ENCODE peak calls at places on chromosomes 16 and 17, in six cellular contexts. One of them, this sample, is unnamed.

GRCh38 chr17:81615401-81615930 is 21.4 kb downstream of the NPLOC4 start:
- DNase-seq in NCI-H1105 treated with DMSO at 0.1 percent for 48 hours: no peak
- DNase-seq in EL: no peak
- DNase-seq in testis: no peak
- DNase-seq in stimulated activated CD8-positive, alpha-beta memory T cell treated with anti-CD3 and anti-CD28 coated beads, Interleukin-4, amount 100 ng/mL, for 1 hour: no peak
- DNase-seq in ACHN: no peak
- DNase-seq in this sample: no peak

GRCh38 chr16:88634994-88635670 is 3.2 kb upstream of the IL17C start:
- DNase-seq in NCI-H1105 treated with DMSO at 0.1 percent for 48 hours: no peak
- DNase-seq in EL: peak
- DNase-seq in testis: no peak
- DNase-seq in stimulated activated CD8-positive, alpha-beta memory T cell treated with anti-CD3 and anti-CD28 coated beads, Interleukin-4, amount 100 ng/mL, for 1 hour: no peak
- DNase-seq in ACHN: peak
- DNase-seq in this sample: no peak

GRCh38 chr17:2416010-2416734 is 15.3 kb upstream of the MNT start:
- DNase-seq in NCI-H1105 treated with DMSO at 0.1 percent for 48 hours: peak
- DNase-seq in EL: peak
- DNase-seq in testis: peak
- DNase-seq in stimulated activated CD8-positive, alpha-beta memory T cell treated with anti-CD3 and anti-CD28 coated beads, Interleukin-4, amount 100 ng/mL, for 1 hour: peak
- DNase-seq in ACHN: peak
- DNase-seq in this sample: peak

GRCh38 chr17:17468217-17469010 is 8.4 kb upstream of the MED9 start:
- DNase-seq in NCI-H1105 treated with DMSO at 0.1 percent for 48 hours: no peak
- DNase-seq in EL: no peak
- DNase-seq in testis: no peak
- DNase-seq in stimulated activated CD8-positive, alpha-beta memory T cell treated with anti-CD3 and anti-CD28 coated beads, Interleukin-4, amount 100 ng/mL, for 1 hour: no peak
- DNase-seq in ACHN: no peak
- DNase-seq in this sample: no peak

GRCh38 chr16:69494993-69495392 is 70.6 kb downstream of the CYB5B start:
- DNase-seq in NCI-H1105 treated with DMSO at 0.1 percent for 48 hours: no peak
- DNase-seq in EL: peak
- DNase-seq in testis: peak
- DNase-seq in stimulated activated CD8-positive, alpha-beta memory T cell treated with anti-CD3 and anti-CD28 coated beads, Interleukin-4, amount 100 ng/mL, for 1 hour: no peak
- DNase-seq in ACHN: peak
- DNase-seq in this sample: peak

GRCh38 chr16:22239131-22239805 is 33.2 kb downstream of the EEF2K start:
- DNase-seq in NCI-H1105 treated with DMSO at 0.1 percent for 48 hours: peak
- DNase-seq in EL: no peak
- DNase-seq in testis: no peak
- DNase-seq in stimulated activated CD8-positive, alpha-beta memory T cell treated with anti-CD3 and anti-CD28 coated beads, Interleukin-4, amount 100 ng/mL, for 1 hour: no peak
- DNase-seq in ACHN: no peak
- DNase-seq in this sample: no peak

GRCh38 chr16:48536600-48537200 is 73.3 kb downstream of the N4BP1 start:
- DNase-seq in NCI-H1105 treated with DMSO at 0.1 percent for 48 hours: no peak
- DNase-seq in EL: no peak
- DNase-seq in testis: no peak
- DNase-seq in stimulated activated CD8-positive, alpha-beta memory T cell treated with anti-CD3 and anti-CD28 coated beads, Interleukin-4, amount 100 ng/mL, for 1 hour: no peak
- DNase-seq in ACHN: no peak
- DNase-seq in this sample: no peak

GRCh38 chr17:29583324-29584248 is 5.9 kb downstream of the GIT1 start:
- DNase-seq in NCI-H1105 treated with DMSO at 0.1 percent for 48 hours: peak
- DNase-seq in EL: no peak
- DNase-seq in testis: no peak
- DNase-seq in stimulated activated CD8-positive, alpha-beta memory T cell treated with anti-CD3 and anti-CD28 coated beads, Interleukin-4, amount 100 ng/mL, for 1 hour: no peak
- DNase-seq in ACHN: no peak
- DNase-seq in this sample: no peak

GRCh38 chr17:11618861-11619566 is 20.7 kb downstream of the DNAH9 start:
- DNase-seq in NCI-H1105 treated with DMSO at 0.1 percent for 48 hours: no peak
- DNase-seq in EL: no peak
- DNase-seq in testis: peak
- DNase-seq in stimulated activated CD8-positive, alpha-beta memory T cell treated with anti-CD3 and anti-CD28 coated beads, Interleukin-4, amount 100 ng/mL, for 1 hour: no peak
- DNase-seq in ACHN: no peak
- DNase-seq in this sample: no peak

GRCh38 chr17:11643851-11644250 is 45.6 kb downstream of the DNAH9 start:
- DNase-seq in NCI-H1105 treated with DMSO at 0.1 percent for 48 hours: no peak
- DNase-seq in EL: no peak
- DNase-seq in testis: no peak
- DNase-seq in stimulated activated CD8-positive, alpha-beta memory T cell treated with anti-CD3 and anti-CD28 coated beads, Interleukin-4, amount 100 ng/mL, for 1 hour: no peak
- DNase-seq in ACHN: no peak
- DNase-seq in this sample: no peak

GRCh38 chr17:64097196-64097936 is 32.6 kb downstream of the ERN1 start:
- DNase-seq in NCI-H1105 treated with DMSO at 0.1 percent for 48 hours: no peak
- DNase-seq in EL: peak
- DNase-seq in testis: no peak
- DNase-seq in stimulated activated CD8-positive, alpha-beta memory T cell treated with anti-CD3 and anti-CD28 coated beads, Interleukin-4, amount 100 ng/mL, for 1 hour: no peak
- DNase-seq in ACHN: no peak
- DNase-seq in this sample: no peak

GRCh38 chr17:21286066-21286770 is 1.7 kb downstream of the MAP2K3 start:
- DNase-seq in NCI-H1105 treated with DMSO at 0.1 percent for 48 hours: peak
- DNase-seq in EL: peak
- DNase-seq in testis: peak
- DNase-seq in stimulated activated CD8-positive, alpha-beta memory T cell treated with anti-CD3 and anti-CD28 coated beads, Interleukin-4, amount 100 ng/mL, for 1 hour: no peak
- DNase-seq in ACHN: peak
- DNase-seq in this sample: no peak

GRCh38 chr17:67156269-67157199 is 88.5 kb downstream of the HELZ start:
- DNase-seq in NCI-H1105 treated with DMSO at 0.1 percent for 48 hours: no peak
- DNase-seq in EL: peak
- DNase-seq in testis: no peak
- DNase-seq in stimulated activated CD8-positive, alpha-beta memory T cell treated with anti-CD3 and anti-CD28 coated beads, Interleukin-4, amount 100 ng/mL, for 1 hour: no peak
- DNase-seq in ACHN: peak
- DNase-seq in this sample: no peak

GRCh38 chr17:41417576-41418015 is 6.8 kb downstream of the KRT37 start:
- DNase-seq in NCI-H1105 treated with DMSO at 0.1 percent for 48 hours: peak
- DNase-seq in EL: no peak
- DNase-seq in testis: no peak
- DNase-seq in stimulated activated CD8-positive, alpha-beta memory T cell treated with anti-CD3 and anti-CD28 coated beads, Interleukin-4, amount 100 ng/mL, for 1 hour: no peak
- DNase-seq in ACHN: no peak
- DNase-seq in this sample: peak

GRCh38 chr16:57938936-57939871 is 31.7 kb downstream of the CNGB1 start:
- DNase-seq in NCI-H1105 treated with DMSO at 0.1 percent for 48 hours: no peak
- DNase-seq in EL: peak
- DNase-seq in testis: peak
- DNase-seq in stimulated activated CD8-positive, alpha-beta memory T cell treated with anti-CD3 and anti-CD28 coated beads, Interleukin-4, amount 100 ng/mL, for 1 hour: no peak
- DNase-seq in ACHN: peak
- DNase-seq in this sample: no peak

GRCh38 chr17:57987582-57988300 is at the start of gene VEZF1:
- DNase-seq in NCI-H1105 treated with DMSO at 0.1 percent for 48 hours: peak
- DNase-seq in EL: peak
- DNase-seq in testis: peak
- DNase-seq in stimulated activated CD8-positive, alpha-beta memory T cell treated with anti-CD3 and anti-CD28 coated beads, Interleukin-4, amount 100 ng/mL, for 1 hour: peak
- DNase-seq in ACHN: peak
- DNase-seq in this sample: no peak

GRCh38 chr16:81076566-81077076 is 417 bp downstream of the C16orf46 start:
- DNase-seq in NCI-H1105 treated with DMSO at 0.1 percent for 48 hours: peak
- DNase-seq in EL: peak
- DNase-seq in testis: peak
- DNase-seq in stimulated activated CD8-positive, alpha-beta memory T cell treated with anti-CD3 and anti-CD28 coated beads, Interleukin-4, amount 100 ng/mL, for 1 hour: peak
- DNase-seq in ACHN: peak
- DNase-seq in this sample: peak

GRCh38 chr17:62911106-62911505 is 54.9 kb upstream of the TANC2 start:
- DNase-seq in NCI-H1105 treated with DMSO at 0.1 percent for 48 hours: peak
- DNase-seq in EL: no peak
- DNase-seq in testis: no peak
- DNase-seq in stimulated activated CD8-positive, alpha-beta memory T cell treated with anti-CD3 and anti-CD28 coated beads, Interleukin-4, amount 100 ng/mL, for 1 hour: no peak
- DNase-seq in ACHN: no peak
- DNase-seq in this sample: no peak

GRCh38 chr16:50440531-50440930 is 71.7 kb upstream of the BRD7 start:
- DNase-seq in NCI-H1105 treated with DMSO at 0.1 percent for 48 hours: no peak
- DNase-seq in EL: no peak
- DNase-seq in testis: peak
- DNase-seq in stimulated activated CD8-positive, alpha-beta memory T cell treated with anti-CD3 and anti-CD28 coated beads, Interleukin-4, amount 100 ng/mL, for 1 hour: no peak
- DNase-seq in ACHN: no peak
- DNase-seq in this sample: no peak

GRCh38 chr16:85829751-85830445 is 30.4 kb downstream of the COX4I1 start:
- DNase-seq in NCI-H1105 treated with DMSO at 0.1 percent for 48 hours: no peak
- DNase-seq in EL: no peak
- DNase-seq in testis: no peak
- DNase-seq in stimulated activated CD8-positive, alpha-beta memory T cell treated with anti-CD3 and anti-CD28 coated beads, Interleukin-4, amount 100 ng/mL, for 1 hour: no peak
- DNase-seq in ACHN: no peak
- DNase-seq in this sample: no peak

GRCh38 chr17:68310141-68310540 is 18.8 kb downstream of the ARSG start:
- DNase-seq in NCI-H1105 treated with DMSO at 0.1 percent for 48 hours: no peak
- DNase-seq in EL: no peak
- DNase-seq in testis: no peak
- DNase-seq in stimulated activated CD8-positive, alpha-beta memory T cell treated with anti-CD3 and anti-CD28 coated beads, Interleukin-4, amount 100 ng/mL, for 1 hour: no peak
- DNase-seq in ACHN: no peak
- DNase-seq in this sample: no peak

GRCh38 chr17:39739020-39739884 is 1.5 kb downstream of the GRB7 start:
- DNase-seq in NCI-H1105 treated with DMSO at 0.1 percent for 48 hours: peak
- DNase-seq in EL: peak
- DNase-seq in testis: peak
- DNase-seq in stimulated activated CD8-positive, alpha-beta memory T cell treated with anti-CD3 and anti-CD28 coated beads, Interleukin-4, amount 100 ng/mL, for 1 hour: no peak
- DNase-seq in ACHN: peak
- DNase-seq in this sample: peak

This sample was measured in H1.